ENCODE peak calls at places on chromosomes 2 and 18, in eight cellular contexts. C is tibial artery, H is GM23338, U is DND-41, J is heart left ventricle, L is psoas muscle, R is colonic mucosa, I is A549. P is an unnamed sample.

GRCh38 chr2:61658841-61659780 is 121.0 kb upstream of the XPO1 start:
- DNase-seq in I (peak; percentile 81), H (peak; percentile 91), U (no peak), J (no peak), L (no peak), R (no peak), C (no peak), P (no peak)

GRCh38 chr2:113217455-113218282 is 43.9 kb downstream of the PSD4 start:
- DNase-seq in U (no peak), I (peak; percentile 57), H (no peak), R (no peak), J (peak; percentile 63), C (no peak), L (peak; percentile 35), P (peak; percentile 47)

GRCh38 chr18:73756256-73757091 is 391.2 kb downstream of the FBXO15 start:
- DNase-seq in J (no peak), C (no peak), H (no peak), U (no peak), I (peak; percentile 61), L (no peak), R (no peak), P (no peak)

GRCh38 chr18:13982136-13982535 is 66.8 kb upstream of the MC2R start:
- DNase-seq in L (no peak), I (no peak), C (no peak), J (no peak), H (peak; percentile 77), U (peak; percentile 52), R (no peak), P (no peak)

GRCh38 chr2:74919827-74920226 is 38.6 kb upstream of the POLE4 start:
- DNase-seq in U (peak; percentile 50), C (peak; percentile 32), L (peak; percentile 64), H (peak; percentile 88), I (peak; percentile 69), J (peak; percentile 61), R (peak; percentile 73), P (peak; percentile 60)

GRCh38 chr2:58734365-58734764 is 493.2 kb upstream of the FANCL start:
- DNase-seq in J (no peak), U (no peak), I (peak; percentile 55), L (no peak), R (no peak), H (no peak), C (no peak), P (no peak)

GRCh38 chr2:694174-694573 is 17.0 kb upstream of the TMEM18 start:
- DNase-seq in H (no peak), L (no peak), I (no peak), J (no peak), R (no peak), U (no peak), C (no peak), P (no peak)

GRCh38 chr18:76821356-76821874 is 942 bp upstream of the ZNF236 start:
- DNase-seq in I (no peak), J (no peak), U (peak; percentile 34), H (no peak), C (no peak), R (no peak), L (no peak), P (no peak)

GRCh38 chr2:188665196-188665595 is 309.0 kb upstream of the COL3A1 start:
- DNase-seq in H (no peak), I (no peak), U (no peak), C (no peak), R (no peak), J (no peak), L (no peak), P (no peak)

GRCh38 chr2:164495491-164496223 is 125.6 kb downstream of the GRB14 start:
- DNase-seq in J (no peak), I (peak; percentile 72), U (no peak), L (no peak), R (no peak), C (no peak), H (peak; percentile 78), P (no peak)

GRCh38 chr2:23940262-23940975 is at the start of gene UBXN2A:
- DNase-seq in U (peak; percentile 80), C (peak; percentile 65), I (peak; percentile 85), R (peak; percentile 74), L (peak; percentile 83), J (peak; percentile 85), H (peak; percentile 88), P (peak; percentile 79)

GRCh38 chr2:21253311-21254027 is 129.7 kb downstream of the TDRD15 start:
- DNase-seq in H (no peak), R (no peak), I (no peak), J (no peak), U (no peak), L (no peak), C (no peak), P (no peak)

GRCh38 chr18:49023281-49023937 is 72.6 kb upstream of the SMAD7 start:
- DNase-seq in L (no peak), U (peak; percentile 83), H (no peak), J (no peak), R (peak; percentile 15), C (no peak), I (no peak), P (no peak)

GRCh38 chr18:79900610-79901570 is 50.6 kb downstream of the SLC66A2 start:
- DNase-seq in J (no peak), H (no peak), R (no peak), U (no peak), I (no peak), C (peak; percentile 14), L (no peak), P (no peak)

GRCh38 chr2:216594081-216594480 is 39.1 kb upstream of the IGFBP2 start:
- DNase-seq in R (no peak), C (no peak), I (no peak), U (no peak), L (no peak), H (no peak), J (no peak), P (no peak)
- H3K27ac ChIP-seq in R (no peak overlapping the region), C (no peak overlapping the region), I (no peak overlapping the region), U (no peak overlapping the region), L (no peak overlapping the region), H (no peak overlapping the region), J (no peak overlapping the region), P (no peak overlapping the region)

GRCh38 chr2:153479527-153479926 is 965 bp upstream of the RPRM start:
- DNase-seq in L (no peak), J (no peak), R (no peak), C (no peak), U (no peak), H (no peak), I (no peak), P (no peak)

GRCh38 chr2:153477641-153478288 is 797 bp downstream of the RPRM start:
- DNase-seq in I (no peak), R (no peak), H (peak; percentile 62), J (no peak), U (no peak), L (no peak), C (no peak), P (no peak)

GRCh38 chr2:153476491-153477095 is 2.0 kb downstream of the RPRM start:
- DNase-seq in J (no peak), C (no peak), H (peak; percentile 36), L (no peak), R (no peak), U (no peak), I (no peak), P (no peak)

GRCh38 chr2:153477096-153477555 is 1.4 kb downstream of the RPRM start:
- DNase-seq in J (peak; percentile 26), R (no peak), L (peak; percentile 21), C (no peak), H (peak; percentile 39), U (no peak), I (no peak), P (no peak)

DNA sequence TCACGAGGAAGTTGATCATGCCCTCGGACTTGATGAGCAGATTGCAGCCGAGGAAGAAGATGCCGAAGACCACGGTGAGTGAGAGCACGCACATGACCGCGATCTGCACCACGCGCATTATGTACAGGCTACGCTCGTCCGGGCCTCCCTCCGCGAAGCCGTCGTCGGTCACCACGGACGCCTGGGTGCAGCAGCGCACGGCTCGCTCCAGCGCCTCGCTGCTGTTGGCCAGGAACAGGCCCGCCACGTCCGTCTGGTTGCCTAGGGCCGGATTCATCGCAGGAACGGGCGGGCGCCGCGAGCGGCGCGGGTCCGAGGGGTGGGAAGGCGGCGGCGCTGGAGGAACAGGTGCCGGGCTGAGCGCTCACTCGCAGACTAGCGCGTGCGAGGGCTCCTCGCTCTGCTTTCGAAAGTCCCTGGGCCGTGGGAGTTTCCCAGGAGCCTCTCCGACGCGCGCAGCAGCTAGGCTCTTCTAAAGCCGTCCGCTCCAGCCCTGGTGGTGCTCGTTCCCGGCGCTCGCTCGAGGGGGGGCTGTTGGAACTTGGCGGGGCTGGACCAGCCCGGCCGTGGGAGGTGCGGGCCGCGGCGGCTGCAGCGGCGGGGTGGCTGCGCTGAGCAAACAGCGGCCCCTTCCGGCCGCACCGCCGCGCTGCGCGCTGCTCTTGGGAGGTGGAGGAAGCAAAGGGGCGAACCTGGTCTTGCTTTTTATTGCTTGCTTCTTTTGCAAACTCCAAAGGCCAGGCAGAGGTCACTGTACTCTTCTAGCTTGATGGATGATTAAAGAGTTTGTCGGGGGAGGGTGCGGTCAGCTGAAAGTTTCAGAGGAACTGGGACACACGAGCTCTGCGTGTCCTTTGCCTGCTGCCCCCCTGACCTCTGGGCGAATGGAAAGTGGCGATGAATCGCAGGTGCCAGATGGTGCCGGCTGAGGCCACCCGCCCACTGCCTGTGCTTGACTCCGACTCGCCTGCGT is at the start of gene RPRM:
- DNase-seq in L (peak; percentile 78), I (peak; percentile 61), H (peak; percentile 67), J (peak; percentile 65), R (peak; percentile 65), C (peak; percentile 46), U (no peak), P (peak; percentile 64)
- TF ChIP-seq CTCF in L (peak; percentile 82), I (peak; percentile 89), H (peak; percentile 62), J (peak; percentile 76), R (peak; percentile 77), C (peak; percentile 88), U (no peak), P (peak; percentile 88)

DNA sequence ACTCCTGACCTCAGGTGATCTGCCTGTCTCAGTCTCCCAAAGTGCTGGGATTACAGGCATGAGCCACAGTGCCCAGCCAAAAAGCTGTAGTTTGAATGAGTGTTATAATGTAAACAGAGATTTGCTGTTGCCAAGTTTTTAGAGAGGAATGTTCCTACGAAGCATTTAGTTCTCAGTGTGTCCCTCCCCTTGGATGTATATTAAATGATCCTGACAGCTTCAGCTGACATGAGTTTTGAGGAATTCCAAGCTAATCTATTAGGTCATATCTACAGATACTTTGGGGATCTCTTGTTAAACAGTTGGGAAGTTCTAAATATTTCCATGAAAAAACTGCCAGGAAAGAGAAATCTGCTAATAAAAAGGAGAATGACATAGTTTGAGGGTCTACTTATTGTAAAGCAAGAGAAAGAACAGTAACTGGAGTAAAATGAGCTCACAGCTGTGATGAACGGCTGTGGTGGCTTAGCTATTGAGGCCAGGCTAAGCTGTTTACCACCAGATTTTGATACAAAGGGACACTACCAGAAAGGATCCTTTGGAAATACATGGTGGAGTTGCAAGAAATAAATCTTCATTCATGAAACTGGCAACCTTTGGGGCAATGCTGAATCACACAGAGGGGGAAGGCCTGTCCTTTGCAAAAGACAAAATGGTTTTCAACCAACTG is 2.6 kb upstream of the STON1 start:
- DNase-seq in U (no peak), I (no peak), H (no peak), C (no peak), L (no peak), R (no peak), J (no peak), P (no peak)
- H3K27ac ChIP-seq in U (no peak overlapping the region), I (no peak overlapping the region), H (no peak overlapping the region), C (peak overlapping the region; percentile 38), L (no peak overlapping the region), R (no peak overlapping the region), J (no peak overlapping the region), P (peak overlapping the region; percentile 91)

DNA sequence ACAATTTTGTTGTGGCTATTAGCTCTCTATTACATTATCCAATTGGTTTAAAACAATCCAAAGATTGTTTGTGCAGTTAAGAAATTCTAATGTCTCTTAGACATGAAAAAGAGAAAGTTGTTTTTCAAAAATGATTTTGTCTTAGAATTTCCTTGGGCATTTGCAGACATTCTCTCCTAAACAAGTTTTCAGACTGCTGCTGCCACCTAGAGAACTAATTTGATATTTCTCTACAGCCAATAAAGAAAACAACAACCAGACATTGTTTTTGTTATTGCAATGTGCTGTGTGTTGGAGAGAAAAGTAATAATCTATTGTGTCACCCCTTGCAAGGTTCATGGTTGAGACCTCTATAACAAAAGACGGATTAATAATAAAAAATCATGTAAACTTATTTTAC is 119.0 kb upstream of the SYT4 start:
- DNase-seq in I (peak; percentile 5), U (no peak), L (no peak), R (no peak), C (no peak), J (no peak), H (peak; percentile 52), P (no peak)
- TF ChIP-seq CTCF in I (no peak), U (peak; percentile 37), L (peak; percentile 6), R (no peak), C (no peak), J (peak; percentile 21), H (peak; percentile 79), P (peak; percentile 48)